ENCODE peak calls at places on chromosomes 6 and 20, in seven cellular contexts. F, T, L, C, P, K and U are unnamed samples.

GRCh38 chr20:60055740-60056139 is 97.5 kb downstream of the CDH26 start:
- DNase-seq in P (no peak), T (peak), C (peak), L (no peak), K (peak), F (no peak), U (no peak)

GRCh38 chr6:143772662-143773061 is 70.5 kb upstream of the LTV1 start:
- DNase-seq in F (no peak), K (no peak), P (no peak), T (no peak), L (no peak), C (no peak), U (no peak)

GRCh38 chr6:88867841-88868558 is 95.4 kb downstream of the RNGTT start:
- DNase-seq in T (no peak), C (no peak), P (no peak), F (no peak), L (peak), K (no peak), U (no peak)

GRCh38 chr6:114304304-114304887 is 38.4 kb downstream of the HS3ST5 start:
- DNase-seq in C (no peak), L (peak), P (no peak), K (no peak), F (peak), T (no peak), U (no peak)

GRCh38 chr20:25369971-25370370 is 20.7 kb downstream of the ABHD12 start:
- DNase-seq in C (no peak), K (no peak), F (no peak), L (no peak), P (no peak), T (no peak), U (no peak)

GRCh38 chr6:39137235-39137634 is 22.2 kb upstream of the SAYSD1 start:
- DNase-seq in C (peak), P (no peak), L (peak), K (peak), T (peak), F (peak), U (no peak)

GRCh38 chr6:44431118-44431725 is 43.7 kb downstream of the CDC5L start:
- DNase-seq in L (peak), F (peak), K (peak), T (peak), P (no peak), C (no peak), U (peak)

GRCh38 chr20:1800777-1801176 is 94.4 kb upstream of the SIRPA start:
- DNase-seq in F (no peak), T (no peak), C (no peak), P (no peak), K (no peak), L (peak), U (no peak)

GRCh38 chr20:37651932-37652331 is 41.9 kb upstream of the CTNNBL1 start:
- DNase-seq in L (peak), T (peak), C (peak), F (no peak), K (peak), P (no peak), U (no peak)

GRCh38 chr6:100353276-100354015 is 111.3 kb downstream of the SIM1 start:
- DNase-seq in F (no peak), L (no peak), T (no peak), P (no peak), C (no peak), K (no peak), U (no peak)

GRCh38 chr20:49112596-49113274 is 66.6 kb downstream of the CSE1L start:
- DNase-seq in C (no peak), K (no peak), P (no peak), L (no peak), T (no peak), F (no peak), U (no peak)

GRCh38 chr6:146917182-146917581 is 287.0 kb upstream of the STXBP5 start:
- DNase-seq in L (no peak), P (no peak), C (no peak), T (no peak), K (no peak), F (no peak), U (no peak)

GRCh38 chr20:24134284-24134683 is 145.7 kb upstream of the GGTLC1 start:
- DNase-seq in F (no peak), P (no peak), K (no peak), C (no peak), L (no peak), T (no peak), U (no peak)

GRCh38 chr20:25243416-25243979 is 4.4 kb upstream of the PYGB start:
- DNase-seq in F (no peak), T (no peak), P (no peak), C (no peak), L (no peak), K (no peak), U (no peak)

GRCh38 chr6:53439556-53439955 is 90.8 kb upstream of the ELOVL5 start:
- DNase-seq in P (no peak), C (no peak), L (no peak), K (no peak), F (no peak), T (no peak), U (no peak)

GRCh38 chr6:4102687-4103244 is 23.8 kb upstream of the FAM217A start:
- DNase-seq in K (no peak), C (no peak), P (no peak), L (no peak), F (no peak), T (no peak), U (no peak)

GRCh38 chr6:100296810-100297544 is 167.7 kb downstream of the SIM1 start:
- DNase-seq in P (no peak), F (no peak), L (peak), T (no peak), C (no peak), K (no peak), U (no peak)

GRCh38 chr6:56866917-56867522 is 87.9 kb upstream of the BEND6 start:
- DNase-seq in F (no peak), K (no peak), L (peak), P (no peak), T (no peak), C (no peak), U (no peak)

GRCh38 chr20:32638848-32639247 is 34.9 kb downstream of the C20orf203 start:
- DNase-seq in K (no peak), C (no peak), T (peak), F (no peak), L (no peak), P (no peak), U (peak)

GRCh38 chr6:108702106-108702851 is 141.6 kb downstream of the FOXO3 start:
- DNase-seq in F (no peak), T (no peak), P (no peak), L (no peak), K (no peak), C (no peak), U (no peak)

GRCh38 chr20:41466836-41467619 is 100.4 kb upstream of the EMILIN3 start:
- DNase-seq in L (no peak), F (no peak), K (no peak), T (no peak), C (no peak), P (no peak), U (no peak)

GRCh38 chr20:34621383-34622367 is 55.2 kb downstream of the PIGU start:
- DNase-seq in C (no peak), L (peak), P (no peak), T (no peak), F (peak), K (no peak), U (no peak)

GRCh38 chr6:474454-475185 is 83.1 kb downstream of the IRF4 start:
- DNase-seq in C (no peak), T (no peak), K (no peak), L (no peak), F (no peak), P (no peak), U (no peak)

GRCh38 chr6:17281497-17282481 is 628 bp downstream of the RBM24 start:
- DNase-seq in T (peak), P (no peak), F (no peak), C (peak), L (no peak), K (no peak), U (no peak)

GRCh38 chr6:36756761-36757160 is 59.1 kb downstream of the RAB44 start:
- DNase-seq in F (no peak), T (no peak), P (no peak), C (no peak), K (no peak), L (no peak), U (no peak)

GRCh38 chr6:36759177-36759757 is 61.6 kb downstream of the RAB44 start:
- DNase-seq in L (peak), K (peak), C (peak), F (peak), P (peak), T (peak), U (peak)

GRCh38 chr6:36757206-36757605 is 59.6 kb downstream of the RAB44 start:
- DNase-seq in L (no peak), P (no peak), K (no peak), T (no peak), F (no peak), C (no peak), U (no peak)

GRCh38 chr6:36758516-36759176 is 61.0 kb downstream of the RAB44 start:
- DNase-seq in C (peak), L (no peak), K (no peak), F (no peak), T (no peak), P (no peak), U (no peak)

GRCh38 chr6:36757943-36758508 is 60.4 kb downstream of the RAB44 start:
- DNase-seq in T (no peak), F (no peak), C (no peak), L (no peak), P (no peak), K (no peak), U (no peak)
- H3K27ac ChIP-seq in T (no peak), F (no peak), C (no peak), L (no peak), P (no peak), K (no peak), U (no peak)

GRCh38 chr20:44582321-44583025 is at the start of gene PKIG:
- DNase-seq in K (no peak), F (peak), T (peak), C (no peak), L (no peak), P (no peak), U (no peak)
- H3K27ac ChIP-seq in K (peak), F (peak), T (peak), C (no peak), L (no peak), P (peak), U (no peak)

DNA sequence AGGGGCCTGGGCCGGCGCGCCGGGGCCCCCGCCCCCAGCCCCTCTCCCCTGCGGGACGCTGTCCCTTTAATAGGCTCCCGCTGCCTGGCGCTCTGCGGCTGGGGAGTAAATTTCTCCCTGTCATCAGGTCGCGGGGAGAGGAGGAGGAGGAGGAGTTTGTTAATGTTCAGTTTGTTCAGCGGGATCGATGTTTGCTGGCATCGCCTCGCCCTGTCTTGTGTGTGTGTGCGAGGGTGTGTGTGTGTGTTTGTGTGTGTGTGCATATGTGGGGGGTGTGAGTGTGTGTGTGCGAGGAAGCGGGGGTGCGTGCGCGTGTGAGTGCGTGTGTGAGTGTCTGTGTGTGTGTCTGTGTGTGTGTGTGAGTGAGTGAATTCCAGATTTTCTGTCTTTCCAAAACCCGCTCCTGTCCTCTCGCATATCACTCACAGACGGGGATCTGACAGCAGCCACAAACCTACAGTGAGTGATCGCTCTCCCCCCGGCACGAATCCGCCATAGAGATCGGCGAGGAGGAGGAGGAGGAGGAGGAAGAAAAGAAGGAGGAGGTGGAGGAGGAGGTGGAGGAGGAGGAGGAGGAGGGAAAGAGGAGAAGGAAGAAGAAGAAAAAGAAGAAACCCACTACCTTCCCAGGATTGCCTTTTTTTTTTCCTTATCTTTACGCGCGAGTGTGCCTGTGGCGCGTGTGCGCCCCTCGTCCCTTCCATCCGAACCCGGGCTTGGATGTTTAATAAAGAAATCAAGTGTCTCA is at the start of gene TSHZ2:
- DNase-seq in L (peak), K (peak), F (peak), P (peak), C (peak), T (peak), U (no peak)
- H3K27ac ChIP-seq in L (no peak), K (no peak), F (peak), P (peak), C (no peak), T (peak), U (no peak)

DNA sequence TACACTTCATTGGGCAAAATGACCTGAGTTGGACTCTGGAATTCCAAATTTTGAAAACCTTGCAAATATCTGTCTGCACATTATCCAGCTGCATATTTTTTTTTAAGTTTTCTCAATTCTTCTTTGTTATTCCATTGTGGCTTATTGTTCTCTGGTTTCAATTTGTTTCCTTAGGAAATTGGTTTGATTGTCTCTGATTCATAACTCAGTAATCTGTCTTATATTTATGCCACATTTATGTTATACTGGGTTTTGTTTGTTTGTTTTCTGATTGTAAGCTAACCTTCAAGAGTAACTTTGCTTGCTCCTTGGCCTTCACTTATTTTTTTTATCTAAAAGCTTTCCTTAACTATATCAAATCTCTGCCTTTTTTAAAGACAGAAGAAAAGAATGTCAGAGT is 193.3 kb upstream of the PLCB4 start:
- DNase-seq in F (no peak), K (no peak), T (no peak), L (no peak), P (no peak), C (no peak), U (no peak)
- H3K27ac ChIP-seq in F (no peak), K (no peak), T (no peak), L (no peak), P (no peak), C (no peak), U (no peak)

GRCh38 chr6:7243188-7243942 is 69.6 kb downstream of the SSR1 start:
- DNase-seq in P (no peak), C (peak), F (peak), L (peak), T (peak), K (peak), U (no peak)
- H3K27ac ChIP-seq in P (peak), C (no peak), F (peak), L (peak), T (peak), K (peak), U (no peak)

DNA sequence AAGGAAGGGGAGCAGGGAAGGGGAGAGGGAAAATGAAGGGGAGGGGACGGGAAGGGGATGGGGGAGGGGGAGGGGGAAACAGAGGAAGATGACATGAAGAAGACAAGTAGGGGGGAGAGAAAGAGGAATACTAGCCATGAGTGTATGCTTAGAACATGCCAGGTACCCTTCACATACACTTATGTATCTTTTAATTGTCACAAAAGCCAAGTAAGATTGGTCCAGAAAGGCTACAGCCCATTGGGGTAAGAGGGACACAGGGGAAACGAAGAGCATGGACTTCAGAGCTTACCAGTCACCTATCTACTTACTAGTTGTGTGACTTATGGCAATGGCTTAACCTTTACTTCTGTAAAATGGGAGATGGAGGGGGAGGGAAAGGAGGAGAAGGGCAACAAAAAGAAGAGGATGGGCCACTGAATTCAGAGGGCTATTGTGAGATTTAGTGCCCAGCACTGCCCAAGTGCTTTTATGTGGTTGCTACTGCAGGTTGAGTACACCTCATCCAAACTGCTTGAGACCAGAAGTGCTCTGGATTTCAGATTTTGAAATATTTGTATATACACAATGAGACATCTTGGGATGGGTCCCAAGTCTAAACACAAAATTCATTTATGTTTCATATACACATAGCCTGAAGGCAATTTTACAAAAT is 90.3 kb downstream of the ARHGAP18 start:
- DNase-seq in T (no peak), F (no peak), C (no peak), P (no peak), L (no peak), K (no peak), U (no peak)
- H3K27ac ChIP-seq in T (no peak), F (no peak), C (no peak), P (no peak), L (no peak), K (no peak), U (no peak)